ENCODE peak calls at places on chromosomes 3 and 15, in seven cellular contexts. Y, E, B, I, D, X and Q are unnamed samples.

GRCh38 chr3:115624898-115625297 is 1.6 kb downstream of the GAP43 start:
- DNase-seq in Y (no peak), E (no peak), B (no peak), I (no peak), D (no peak), X (no peak), Q (no peak)

GRCh38 chr3:40843851-40844548 is 319.2 kb downstream of the ZNF621 start:
- DNase-seq in Y (no peak), E (peak), B (no peak), I (no peak), D (peak), X (no peak), Q (no peak)

GRCh38 chr3:57691411-57692133 is 1.3 kb downstream of the DENND6A start:
- DNase-seq in Y (no peak), E (no peak), B (no peak), I (no peak), D (no peak), X (no peak), Q (no peak)

GRCh38 chr3:54008744-54009143 is 113.6 kb upstream of the CACNA2D3 start:
- DNase-seq in Y (no peak), E (no peak), B (no peak), I (no peak), D (no peak), X (no peak), Q (no peak)

GRCh38 chr15:80674245-80674614 is 20.9 kb upstream of the ABHD17C start:
- DNase-seq in Y (no peak), E (no peak), B (peak), I (no peak), D (no peak), X (no peak), Q (no peak)

GRCh38 chr15:68658151-68658550 is 79.4 kb downstream of the CORO2B start:
- DNase-seq in Y (no peak), E (no peak), B (no peak), I (no peak), D (no peak), X (no peak), Q (no peak)

GRCh38 chr3:194266658-194267005 is 84.5 kb downstream of the CPN2 start:
- DNase-seq in Y (peak), E (no peak), B (no peak), I (no peak), D (no peak), X (no peak), Q (no peak)

GRCh38 chr3:169660709-169661566 is 2.6 kb downstream of the MECOM start:
- DNase-seq in Y (peak), E (no peak), B (no peak), I (no peak), D (peak), X (no peak), Q (no peak)

GRCh38 chr15:42494998-42495360 is 455 bp upstream of the SNAP23 start:
- DNase-seq in Y (no peak), E (peak), B (no peak), I (peak), D (peak), X (no peak), Q (no peak)

GRCh38 chr15:67304778-67305177 is 50.2 kb downstream of the IQCH start:
- DNase-seq in Y (no peak), E (no peak), B (no peak), I (no peak), D (no peak), X (no peak), Q (no peak)

GRCh38 chr3:138638641-138639040 is 30.1 kb downstream of the FAIM start:
- DNase-seq in Y (no peak), E (no peak), B (no peak), I (no peak), D (no peak), X (no peak), Q (no peak)

GRCh38 chr15:92666780-92667179 is 11.2 kb upstream of the FAM174B start:
- DNase-seq in Y (no peak), E (no peak), B (no peak), I (no peak), D (no peak), X (no peak), Q (no peak)

GRCh38 chr3:10223676-10224639 is 24.3 kb upstream of the TATDN2 start:
- DNase-seq in Y (no peak), E (peak), B (peak), I (no peak), D (no peak), X (no peak), Q (peak)

GRCh38 chr3:60153221-60153999 is 1097.8 kb downstream of the FHIT start:
- DNase-seq in Y (no peak), E (no peak), B (no peak), I (no peak), D (no peak), X (no peak), Q (no peak)

GRCh38 chr3:134448664-134449063 is 37.1 kb downstream of the ANAPC13 start:
- DNase-seq in Y (no peak), E (no peak), B (no peak), I (no peak), D (no peak), X (no peak), Q (no peak)

GRCh38 chr3:149511040-149511626 is 36.6 kb downstream of the TM4SF4 start:
- DNase-seq in Y (no peak), E (no peak), B (no peak), I (no peak), D (no peak), X (no peak), Q (no peak)

GRCh38 chr3:127459891-127460290 is 130.6 kb downstream of the TPRA1 start:
- DNase-seq in Y (no peak), E (no peak), B (no peak), I (no peak), D (no peak), X (no peak), Q (no peak)

GRCh38 chr15:75647370-75648155 is at the start of gene SNX33:
- DNase-seq in Y (peak), E (peak), B (no peak), I (peak), D (peak), X (peak), Q (peak)

GRCh38 chr15:25596644-25597562 is 158.1 kb upstream of the UBE3A start:
- DNase-seq in Y (no peak), E (no peak), B (no peak), I (no peak), D (peak), X (no peak), Q (no peak)

GRCh38 chr3:39541917-39542329 is 74.4 kb downstream of the MOBP start:
- DNase-seq in Y (no peak), E (no peak), B (no peak), I (peak), D (peak), X (no peak), Q (no peak)
- TF ChIP-seq TAF1 in Y (no peak), E (no peak), B (no peak), I (no peak), D (no peak), X (no peak), Q (no peak)

DNA sequence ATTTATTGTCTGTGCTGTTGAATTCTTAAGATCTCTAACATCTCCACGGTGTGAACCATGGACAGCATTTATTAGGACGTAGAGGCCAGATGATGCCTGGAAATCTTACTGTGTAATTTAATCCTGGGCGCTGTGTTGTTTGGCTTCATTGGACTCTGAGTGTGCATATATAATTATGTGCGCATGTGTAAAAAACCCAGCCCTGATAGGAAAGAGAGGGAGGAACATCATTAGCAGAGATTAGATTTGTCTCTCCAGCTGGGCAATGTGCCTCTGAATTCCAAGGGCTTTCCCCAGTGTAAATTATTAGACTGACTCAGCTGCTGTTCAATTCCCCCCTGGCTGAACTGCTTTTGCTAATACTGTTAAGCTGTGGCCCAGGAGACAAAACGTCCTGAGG is 39.6 kb downstream of the MAP3K13 start:
- DNase-seq in Y (no peak), E (no peak), B (no peak), I (no peak), D (peak), X (no peak), Q (no peak)
- TF ChIP-seq TAF1 in Y (no peak), E (no peak), B (no peak), I (no peak), D (no peak), X (no peak), Q (no peak)

GRCh38 chr15:40061212-40061901 is 22.4 kb upstream of the SRP14 start:
- DNase-seq in Y (no peak), E (no peak), B (peak), I (no peak), D (no peak), X (no peak), Q (no peak)
- TF ChIP-seq TAF1 in Y (no peak), E (no peak), B (no peak), I (no peak), D (no peak), X (no peak), Q (no peak)

GRCh38 chr3:43649365-43649968 is 27.7 kb upstream of the ANO10 start:
- DNase-seq in Y (no peak), E (no peak), B (no peak), I (peak), D (no peak), X (no peak), Q (no peak)
- TF ChIP-seq TAF1 in Y (no peak), E (no peak), B (no peak), I (no peak), D (no peak), X (no peak), Q (no peak)

GRCh38 chr3:99999541-99999940 is 114.8 kb downstream of the FILIP1L start:
- DNase-seq in Y (no peak), E (no peak), B (no peak), I (no peak), D (no peak), X (no peak), Q (no peak)
- TF ChIP-seq TAF1 in Y (no peak), E (no peak), B (no peak), I (no peak), D (no peak), X (no peak), Q (no peak)

DNA sequence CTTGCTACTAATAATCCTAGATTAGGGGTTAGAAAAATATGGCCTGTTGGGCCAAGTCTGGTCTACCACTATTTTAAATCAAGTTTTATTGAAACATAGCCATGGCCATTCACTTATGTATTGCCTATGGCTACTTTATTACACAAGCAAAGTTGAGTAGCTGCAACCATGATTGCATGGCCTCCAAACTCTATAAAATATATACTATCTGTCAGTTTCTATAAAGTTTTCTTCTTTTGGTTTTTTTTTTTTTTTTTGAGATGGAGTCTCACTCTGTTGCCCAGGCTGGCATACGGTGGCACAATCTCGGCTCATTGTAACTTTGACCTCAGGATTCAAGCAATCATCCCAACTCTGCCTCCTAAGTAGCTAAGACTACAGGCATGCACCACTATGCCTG is 60.4 kb downstream of the INO80 start:
- DNase-seq in Y (no peak), E (no peak), B (no peak), I (no peak), D (no peak), X (no peak), Q (no peak)
- TF ChIP-seq TAF1 in Y (no peak), E (no peak), B (no peak), I (no peak), D (no peak), X (no peak), Q (no peak)

GRCh38 chr3:156151824-156152428 is 31.5 kb downstream of the KCNAB1 start:
- DNase-seq in Y (peak), E (peak), B (no peak), I (peak), D (peak), X (no peak), Q (no peak)
- TF ChIP-seq TAF1 in Y (no peak), E (no peak), B (no peak), I (no peak), D (no peak), X (no peak), Q (no peak)